ENCODE peak calls at places on chromosomes 12 and 14, in ten cellular contexts. R is stimulated activated CD4-positive, alpha-beta T cell treated with anti-CD3 and anti-CD28 coated beads, Interleukin-15, amount 100 ng/mL, for 48 hours; U is BE2C; F is activated CD8-positive, alpha-beta memory T cell treated with anti-CD3 and anti-CD28 coated beads, Interleukin-2, amount 50 U/mL, for 4 hours; D is iPS DF 6.9; Z is NCI-H1105; W is HT-29; K is SJSA1; M is HTR-8/SVneo; J is activated naive CD8-positive, alpha-beta T cell treated with anti-CD3 and anti-CD28 coated beads, Interleukin-2, amount 50 U/mL, for 16 hours. L is an unnamed sample.

GRCh38 chr12:93766802-93767523 is 89.8 kb downstream of the CRADD start:
- DNase-seq in U (peak), D (no peak), R (no peak), M (peak), J (no peak), Z (no peak), W (peak), K (no peak), F (peak), L (no peak)

GRCh38 chr14:104685216-104685997 is 4.0 kb upstream of the INF2 start:
- DNase-seq in R (no peak), J (no peak), F (no peak), Z (no peak), U (no peak), D (no peak), K (no peak), M (no peak), W (peak), L (no peak)

GRCh38 chr12:72368719-72369505 is 96.7 kb downstream of the TRHDE start:
- DNase-seq in R (no peak), K (no peak), D (no peak), M (no peak), F (no peak), J (no peak), Z (no peak), U (no peak), W (peak), L (no peak)

GRCh38 chr14:23055621-23056256 is 1.6 kb downstream of the CDH24 start:
- DNase-seq in K (no peak), M (no peak), F (no peak), W (no peak), J (no peak), R (no peak), D (no peak), U (peak), Z (no peak), L (no peak)

GRCh38 chr12:29796823-29797263 is 13.1 kb upstream of the TMTC1 start:
- DNase-seq in J (no peak), F (no peak), Z (no peak), W (peak), M (peak), U (no peak), K (no peak), D (no peak), R (no peak), L (no peak)

GRCh38 chr14:44165286-44165685 is 341.8 kb downstream of the FSCB start:
- DNase-seq in W (no peak), U (no peak), K (no peak), J (no peak), D (no peak), M (peak), R (no peak), F (no peak), Z (no peak), L (no peak)

GRCh38 chr12:50842637-50843493 is at the start of gene TMPRSS12:
- DNase-seq in W (no peak), Z (no peak), U (no peak), M (no peak), K (no peak), D (peak), R (no peak), F (no peak), J (no peak), L (no peak)

GRCh38 chr12:70553391-70553859 is 83.8 kb downstream of the PTPRB start:
- DNase-seq in J (no peak), R (no peak), F (no peak), K (no peak), Z (no peak), U (no peak), M (no peak), D (no peak), W (no peak), L (no peak)

GRCh38 chr12:71664411-71665108 is 459 bp downstream of the THAP2 start:
- DNase-seq in D (no peak), M (no peak), F (no peak), W (no peak), R (no peak), J (no peak), Z (peak), U (no peak), K (no peak), L (no peak)

GRCh38 chr14:100782516-100783320 is 43.2 kb upstream of the MEG3 start:
- DNase-seq in J (no peak), K (no peak), D (no peak), U (peak), W (no peak), F (no peak), Z (peak), M (no peak), R (no peak), L (no peak)

GRCh38 chr14:73833530-73834257 is 17.9 kb upstream of the PTGR2 start:
- DNase-seq in R (no peak), F (no peak), J (no peak), Z (no peak), U (no peak), D (no peak), W (no peak), M (peak), K (peak), L (no peak)

GRCh38 chr12:48189331-48190125 is 6.1 kb downstream of the CCDC184 start:
- DNase-seq in F (peak), W (peak), D (no peak), K (peak), U (peak), J (peak), R (peak), M (peak), Z (peak), L (peak)

GRCh38 chr12:88518863-88519403 is 61.3 kb downstream of the KITLG start:
- DNase-seq in W (no peak), K (no peak), F (no peak), J (no peak), D (no peak), Z (no peak), R (no peak), U (no peak), M (no peak), L (no peak)

GRCh38 chr14:61089126-61089750 is 108.2 kb downstream of the SLC38A6 start:
- DNase-seq in W (no peak), M (no peak), K (no peak), U (no peak), Z (no peak), J (no peak), R (no peak), D (no peak), F (no peak), L (no peak)

GRCh38 chr14:60188115-60188514 is 22.9 kb upstream of the DHRS7 start:
- DNase-seq in U (no peak), J (no peak), W (peak), M (no peak), D (no peak), F (no peak), K (no peak), Z (no peak), R (no peak), L (no peak)

GRCh38 chr12:50615534-50616296 is 110.9 kb downstream of the DIP2B start:
- DNase-seq in M (no peak), K (no peak), R (no peak), D (no peak), W (no peak), U (no peak), F (no peak), Z (no peak), J (no peak), L (no peak)

GRCh38 chr12:12671850-12672660 is 23.9 kb downstream of the GPR19 start:
- DNase-seq in J (no peak), K (peak), Z (no peak), M (no peak), U (no peak), W (no peak), F (no peak), R (no peak), D (no peak), L (no peak)

GRCh38 chr12:57110189-57111045 is 745 bp downstream of the STAT6 start:
- DNase-seq in K (no peak), M (no peak), U (no peak), J (no peak), W (peak), R (peak), D (no peak), Z (no peak), F (peak), L (no peak)

GRCh38 chr12:112936927-112937326 is 1.3 kb upstream of the OAS3 start:
- DNase-seq in U (no peak), R (no peak), Z (no peak), D (no peak), W (no peak), F (no peak), M (no peak), K (no peak), J (no peak), L (no peak)

GRCh38 chr12:124814741-124815613 is 48.7 kb downstream of the SCARB1 start:
- DNase-seq in W (no peak), Z (no peak), U (no peak), F (no peak), K (no peak), J (no peak), R (no peak), D (no peak), M (no peak), L (no peak)

GRCh38 chr12:59452259-59452658 is 143.6 kb upstream of the SLC16A7 start:
- DNase-seq in J (no peak), Z (no peak), F (no peak), K (no peak), W (no peak), D (no peak), U (no peak), R (no peak), M (peak), L (no peak)

GRCh38 chr12:124754949-124755800 is 108.5 kb downstream of the SCARB1 start:
- DNase-seq in K (peak), D (no peak), W (no peak), Z (no peak), U (no peak), F (no peak), R (no peak), J (no peak), M (no peak), L (peak)

GRCh38 chr14:104441275-104442106 is 138.1 kb upstream of the C14orf180 start:
- DNase-seq in Z (no peak), F (peak), D (no peak), R (no peak), W (no peak), J (no peak), M (no peak), U (no peak), K (no peak), L (no peak)

GRCh38 chr12:75554556-75554880 is 43.1 kb upstream of the KRR1 start:
- DNase-seq in W (no peak), R (no peak), D (no peak), K (no peak), Z (no peak), M (no peak), J (no peak), F (no peak), U (no peak), L (no peak)

GRCh38 chr12:131254374-131254773 is 300.7 kb downstream of the ADGRD1 start:
- DNase-seq in K (no peak), U (no peak), J (no peak), Z (no peak), D (no peak), F (no peak), M (no peak), W (no peak), R (no peak), L (no peak)

GRCh38 chr14:23321572-23322547 is 603 bp downstream of the PABPN1 start:
- DNase-seq in R (peak), W (peak), U (peak), F (peak), Z (no peak), M (peak), D (no peak), J (no peak), K (peak), L (no peak)